ENCODE peak calls at places on chromosome 22, in five cellular contexts. O is GM12878, X is HepG2, J is K562, Z is HCT116. K is an unnamed sample.

GRCh38 chr22:29308791-29309262 is 2.4 kb downstream of the GAS2L1 start:
- DNase-seq in O (no peak), X (no peak), J (no peak), Z (no peak), K (peak)

GRCh38 chr22:36330655-36331305 is 57.0 kb downstream of the MYH9 start:
- DNase-seq in O (no peak), X (no peak), J (peak), Z (no peak), K (no peak)

GRCh38 chr22:19889951-19890350 is 35.3 kb upstream of the GNB1L start:
- DNase-seq in O (no peak), X (no peak), J (no peak), Z (no peak), K (no peak)

GRCh38 chr22:26671317-26672059 is 14.1 kb downstream of the MIAT start:
- DNase-seq in O (peak), X (no peak), J (no peak), Z (no peak), K (no peak)

GRCh38 chr22:22076937-22077703 is 94.5 kb upstream of the TOP3B start:
- DNase-seq in O (no peak), X (no peak), J (no peak), Z (no peak), K (peak)

GRCh38 chr22:19909350-19910179 is 32.0 kb upstream of the COMT start:
- DNase-seq in O (peak), X (peak), J (peak), Z (peak), K (peak)

GRCh38 chr22:18062421-18062820 is 15.4 kb upstream of the PEX26 start:
- DNase-seq in O (no peak), X (no peak), J (no peak), Z (no peak), K (no peak)

GRCh38 chr22:19543970-19544708 is 19.9 kb upstream of the CLDN5 start:
- DNase-seq in O (no peak), X (peak), J (no peak), Z (no peak), K (peak)

GRCh38 chr22:20156611-20157415 is 6.0 kb upstream of the CCDC188 start:
- DNase-seq in O (peak), X (peak), J (peak), Z (peak), K (peak)

GRCh38 chr22:29041408-29041807 is 20.2 kb downstream of the C22orf31 start:
- DNase-seq in O (no peak), X (no peak), J (no peak), Z (no peak), K (no peak)

DNA sequence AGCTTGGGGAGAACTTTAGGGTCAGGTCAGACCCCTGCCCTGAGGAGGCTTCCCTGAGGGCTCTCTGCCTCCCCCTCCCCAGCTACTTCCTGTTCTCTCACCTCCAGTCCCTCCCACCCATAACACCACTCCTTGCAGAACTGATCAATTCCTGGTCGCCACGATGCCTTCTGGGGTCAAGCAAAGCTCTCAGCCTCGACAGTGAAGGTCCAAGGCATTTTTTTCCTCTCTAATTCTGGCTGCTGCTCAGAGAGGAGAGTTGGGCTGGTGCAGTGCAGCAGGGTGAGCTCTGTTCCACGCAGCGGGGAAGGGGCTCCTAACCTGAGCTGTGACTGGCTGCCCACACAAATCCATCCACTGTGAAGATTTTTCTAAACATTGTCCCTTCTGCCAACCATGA is 628.4 kb downstream of the BRD1 start:
- DNase-seq in O (no peak), X (no peak), J (no peak), Z (no peak), K (no peak)
- TF ChIP-seq CTCF in O (no peak), X (no peak), J (no peak), Z (no peak), K (no peak)

GRCh38 chr22:47597041-47597440 is 834.6 kb downstream of the TBC1D22A start:
- DNase-seq in O (no peak), X (no peak), J (no peak), Z (no peak), K (no peak)
- TF ChIP-seq ZBTB33 in O (no peak), X (no peak), J (no peak), Z (no peak), K (no peak)

DNA sequence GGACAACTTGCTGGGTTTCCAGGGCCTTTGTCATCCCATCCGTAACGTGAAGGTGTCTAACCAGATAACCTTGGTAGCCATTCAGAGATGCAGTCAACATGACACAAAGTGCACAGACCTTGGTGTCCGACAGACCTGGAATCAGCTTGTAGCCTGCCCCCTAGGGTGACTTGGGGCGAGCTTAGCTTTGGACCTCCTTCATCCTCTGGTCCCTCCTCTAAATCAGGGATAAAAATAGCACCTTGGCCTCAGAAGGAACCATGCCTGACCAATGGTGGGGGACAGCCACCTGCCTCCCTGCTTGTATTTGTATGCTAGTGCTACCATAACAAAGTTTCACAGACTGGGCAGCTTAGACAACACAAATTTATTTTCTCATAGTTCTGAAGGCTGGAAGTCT is 3.7 kb downstream of the SNRPD3 start:
- DNase-seq in O (no peak), X (no peak), J (peak), Z (no peak), K (no peak)
- TF ChIP-seq CTCF in O (no peak), X (peak), J (no peak), Z (no peak), K (no peak)

DNA sequence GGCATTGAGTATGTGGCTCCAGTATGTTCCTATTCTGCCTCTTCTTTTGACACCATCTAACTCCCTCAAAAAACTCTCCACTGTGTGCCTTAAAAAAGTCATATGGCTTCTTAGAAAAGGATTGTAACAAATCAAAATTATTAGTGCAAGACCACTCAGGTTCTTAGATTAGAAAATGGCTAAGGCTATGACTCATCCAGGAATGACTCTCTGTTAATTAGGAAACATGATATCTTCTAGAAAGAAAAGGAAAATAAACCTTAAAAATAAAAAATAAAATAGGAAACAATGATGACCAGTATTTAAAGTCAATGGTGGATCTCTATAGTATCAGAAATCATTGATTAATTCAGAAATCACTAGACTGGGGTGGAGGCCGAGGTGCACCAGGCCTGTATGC is 21.7 kb downstream of the SLC25A17 start:
- DNase-seq in O (no peak), X (no peak), J (no peak), Z (no peak), K (no peak)
- TF ChIP-seq ZBTB33 in O (no peak), X (no peak), J (no peak), Z (no peak), K (no peak)

DNA sequence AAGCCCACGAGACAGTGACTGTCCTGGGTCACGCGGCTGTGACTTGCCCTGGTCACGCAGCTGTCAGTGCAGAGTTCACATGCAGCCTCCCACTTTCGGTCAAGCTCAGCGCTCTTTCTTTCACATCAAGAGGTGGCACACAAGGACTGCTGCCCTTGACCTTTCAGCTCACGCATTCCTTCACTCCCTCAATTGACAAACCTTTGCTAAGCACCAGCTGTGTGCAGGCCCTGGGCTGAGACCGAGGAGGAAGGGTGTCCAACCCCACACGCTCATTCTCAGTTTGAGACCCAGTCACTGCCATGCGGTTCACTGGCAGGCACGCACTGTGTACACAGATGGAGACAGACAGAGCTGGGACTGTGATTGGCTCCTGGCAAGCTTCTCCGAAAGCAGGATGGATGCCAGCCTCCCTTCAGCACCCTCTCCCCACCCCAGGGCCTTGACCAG is 70.3 kb downstream of the SCUBE1 start:
- DNase-seq in O (no peak), X (no peak), J (peak), Z (no peak), K (no peak)
- TF ChIP-seq CTCF in O (no peak), X (peak), J (peak), Z (no peak), K (no peak)

DNA sequence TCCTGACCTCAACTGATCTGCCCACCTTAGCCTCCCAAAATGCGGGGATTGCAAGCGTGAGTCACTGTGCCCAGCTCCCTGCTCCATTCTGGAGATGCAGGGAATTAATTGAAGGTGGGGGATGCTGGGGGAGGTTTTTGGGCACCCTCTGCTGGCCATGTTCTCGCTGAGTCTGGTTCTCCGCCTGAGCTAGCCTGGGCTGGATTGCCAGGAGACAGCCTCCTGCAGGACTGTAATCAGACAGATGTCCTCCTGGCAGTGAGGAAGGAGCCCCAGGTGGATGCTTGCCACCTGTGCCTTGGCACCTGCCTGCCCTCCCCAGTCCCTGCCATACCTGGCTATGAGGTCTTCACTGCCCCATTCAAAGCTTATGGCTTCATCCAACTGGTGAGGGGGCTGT is 5.4 kb downstream of the MTFP1 start:
- DNase-seq in O (no peak), X (no peak), J (no peak), Z (no peak), K (no peak)
- TF ChIP-seq ZBTB33 in O (no peak), X (no peak), J (no peak), Z (no peak), K (no peak)

GRCh38 chr22:43226368-43226979 is 39.5 kb upstream of the TTLL12 start:
- DNase-seq in O (no peak), X (peak), J (no peak), Z (no peak), K (peak)
- TF ChIP-seq CTCF in O (no peak), X (peak), J (no peak), Z (no peak), K (no peak)

DNA sequence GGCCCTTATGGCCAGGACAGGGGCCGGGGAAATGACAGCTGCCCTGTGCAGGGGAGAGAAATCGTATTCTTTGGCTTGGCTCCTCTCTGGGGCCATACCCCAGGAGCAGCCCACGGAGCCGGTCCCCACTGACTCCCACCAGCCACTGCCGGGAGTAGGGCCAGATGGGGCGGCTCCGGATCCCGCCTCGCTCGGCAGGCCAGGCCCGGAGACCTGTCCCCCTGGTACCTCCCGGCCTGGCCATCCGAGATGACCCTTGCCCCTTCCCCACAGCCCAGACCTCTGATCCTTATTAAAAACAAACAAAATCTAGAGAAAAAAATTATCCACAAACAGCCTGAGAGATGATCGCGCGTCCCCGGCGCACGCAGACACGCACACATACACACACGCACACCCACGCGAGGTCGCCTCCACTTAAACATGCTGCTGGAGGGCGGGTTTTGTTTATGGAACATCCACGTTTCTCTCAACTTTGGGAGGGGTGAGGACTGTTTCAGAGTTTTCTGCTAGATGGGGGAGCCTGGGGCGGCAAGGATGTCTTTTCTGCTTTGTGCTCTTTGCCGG is 59.1 kb downstream of the IGLL1 start:
- DNase-seq in O (no peak), X (peak), J (peak), Z (no peak), K (peak)
- TF ChIP-seq ZBTB33 in O (no peak), X (no peak), J (no peak), Z (no peak), K (no peak)

GRCh38 chr22:40966683-40967082 is 15.5 kb downstream of the RBX1 start:
- DNase-seq in O (no peak), X (no peak), J (peak), Z (no peak), K (no peak)

GRCh38 chr22:40960137-40960536 is 9.0 kb downstream of the RBX1 start:
- DNase-seq in O (no peak), X (no peak), J (no peak), Z (no peak), K (no peak)

GRCh38 chr22:40967120-40967760 is 16.1 kb downstream of the RBX1 start:
- DNase-seq in O (no peak), X (no peak), J (no peak), Z (no peak), K (no peak)

DNA sequence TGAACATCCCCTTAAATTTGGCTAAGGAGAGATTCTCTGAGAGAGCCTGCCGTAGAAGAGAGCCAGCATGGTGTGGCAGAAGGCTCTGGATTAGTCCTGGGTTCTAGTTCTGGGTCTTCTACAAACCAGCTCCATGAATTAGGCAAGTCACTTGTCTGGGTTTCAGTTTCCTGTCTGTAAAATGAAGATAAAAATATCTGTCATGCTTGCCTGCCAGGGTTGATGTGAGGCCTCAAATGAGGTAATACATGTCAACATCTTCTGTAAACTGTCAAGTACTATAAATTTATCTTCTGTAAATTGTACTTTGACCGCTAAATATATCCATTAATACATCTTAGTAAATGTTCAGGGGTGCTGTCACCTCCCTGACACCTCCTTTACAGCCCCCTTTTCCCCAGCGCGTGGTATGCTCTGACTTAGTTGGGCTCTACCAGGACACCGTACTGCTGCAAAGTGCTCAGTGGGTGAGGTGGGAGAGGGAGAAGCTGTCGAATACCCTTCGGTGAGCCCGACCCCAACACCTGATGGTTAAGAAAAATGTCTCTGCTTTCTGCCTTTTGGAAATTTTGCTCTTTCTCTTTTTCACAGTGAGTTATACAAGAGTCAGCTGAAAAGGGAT is 14.9 kb downstream of the RBX1 start:
- DNase-seq in O (no peak), X (no peak), J (peak), Z (no peak), K (no peak)
- TF ChIP-seq CTCF in O (no peak), X (no peak), J (no peak), Z (no peak), K (no peak)